ENCODE peak calls at places on chromosomes 2 and 18, in six cellular contexts. E is Ammon's horn; P is nephron progenitor cell; O is activated CD4-positive, CD25-positive, alpha-beta regulatory T cell; J is occipital lobe; S is HAP-1. L is an unnamed sample.

GRCh38 chr2:70042246-70042645 is 45.0 kb upstream of the PCBP1 start:
- DNase-seq in E (no peak), J (no peak), S (no peak), P (no peak), O (no peak), L (no peak)

GRCh38 chr2:215171151-215171550 is 32.7 kb upstream of the ABCA12 start:
- DNase-seq in P (no peak), J (no peak), E (peak; percentile 5), O (no peak), S (no peak), L (no peak)

GRCh38 chr2:58497189-58497588 is 256.1 kb upstream of the FANCL start:
- DNase-seq in S (no peak), P (no peak), J (no peak), E (no peak), O (no peak), L (no peak)

GRCh38 chr2:7904319-7904718 is 777.5 kb upstream of the ID2 start:
- DNase-seq in O (no peak), S (no peak), J (no peak), E (no peak), P (no peak), L (no peak)

GRCh38 chr2:19369341-19369955 is 11.0 kb upstream of the OSR1 start:
- DNase-seq in P (no peak), E (no peak), S (no peak), J (no peak), O (no peak), L (no peak)

GRCh38 chr2:61688369-61689334 is 150.5 kb upstream of the XPO1 start:
- DNase-seq in S (no peak), O (no peak), P (no peak), E (no peak), J (no peak), L (no peak)

GRCh38 chr2:72399879-72400278 is 252.2 kb upstream of the CYP26B1 start:
- DNase-seq in J (no peak), P (no peak), O (no peak), E (no peak), S (no peak), L (no peak)

GRCh38 chr2:128310094-128310716 is 8.5 kb downstream of the HS6ST1 start:
- DNase-seq in E (no peak), S (peak; percentile 5), O (no peak), P (peak; percentile 2), J (no peak), L (peak; percentile 11)

GRCh38 chr18:58097127-58097906 is 53.3 kb downstream of the NEDD4L start:
- DNase-seq in J (no peak), O (no peak), E (peak; percentile 32), P (no peak), S (no peak), L (no peak)

GRCh38 chr2:118698564-118698963 is 148.9 kb downstream of the EN1 start:
- DNase-seq in S (no peak), J (no peak), O (no peak), P (no peak), E (no peak), L (no peak)

GRCh38 chr2:157441072-157441454 is 2.8 kb downstream of the CYTIP start:
- DNase-seq in O (peak; percentile 21), E (peak; percentile 42), J (no peak), S (no peak), P (no peak), L (no peak)

GRCh38 chr2:241859436-241860183 is 916 bp upstream of the PDCD1 start:
- DNase-seq in E (peak; percentile 69), O (no peak), S (no peak), J (no peak), P (peak; percentile 17), L (no peak)

GRCh38 chr18:77108001-77108692 is 24.4 kb downstream of the MBP start:
- DNase-seq in P (no peak), S (no peak), J (no peak), O (no peak), E (peak; percentile 73), L (peak; percentile 66)

GRCh38 chr2:148865515-148865914 is 9.5 kb upstream of the KIF5C start:
- DNase-seq in O (no peak), S (no peak), J (no peak), P (no peak), E (no peak), L (no peak)